ENCODE peak calls at places on chromosome 13, in nine cellular contexts. N, A, G, M, F, L, P, V and W are unnamed samples.

GRCh38 chr13:37651371-37651770 is 52.8 kb upstream of the POSTN start:
- DNase-seq in N (no peak), A (no peak), G (no peak), M (no peak), F (no peak), L (no peak), P (no peak), V (no peak), W (no peak)

GRCh38 chr13:67223024-67223423 is 7.1 kb downstream of the PCDH9 start:
- DNase-seq in N (no peak), A (no peak), G (no peak), M (no peak), F (no peak), L (no peak), P (no peak), V (no peak), W (no peak)

GRCh38 chr13:48727252-48728011 is 73.7 kb downstream of the CYSLTR2 start:
- DNase-seq in N (no peak), A (no peak), G (no peak), M (no peak), F (no peak), L (no peak), P (no peak), V (no peak), W (no peak)

GRCh38 chr13:67308004-67308772 is 78.1 kb upstream of the PCDH9 start:
- DNase-seq in N (no peak), A (no peak), G (no peak), M (no peak), F (no peak), L (no peak), P (no peak), V (no peak), W (no peak)

GRCh38 chr13:34762312-34762711 is 179.8 kb upstream of the NBEA start:
- DNase-seq in N (no peak), A (no peak), G (no peak), M (no peak), F (no peak), L (no peak), P (no peak), V (no peak), W (no peak)

GRCh38 chr13:106533940-106534843 is 1.3 kb downstream of the EFNB2 start:
- DNase-seq in N (peak; percentile 63), A (peak; percentile 86), G (peak; percentile 91), M (no peak), F (peak; percentile 50), L (no peak), P (peak; percentile 56), V (no peak), W (no peak)

GRCh38 chr13:57716295-57716694 is 84.8 kb downstream of the PCDH17 start:
- DNase-seq in N (no peak), A (no peak), G (no peak), M (no peak), F (no peak), L (no peak), P (peak; percentile 81), V (peak; percentile 2), W (no peak)

GRCh38 chr13:68636784-68637183 is 1406.6 kb upstream of the PCDH9 start:
- DNase-seq in N (no peak), A (no peak), G (no peak), M (no peak), F (no peak), L (no peak), P (no peak), V (no peak), W (no peak)

GRCh38 chr13:66723606-66724005 is 506.5 kb downstream of the PCDH9 start:
- DNase-seq in N (no peak), A (no peak), G (no peak), M (no peak), F (no peak), L (no peak), P (no peak), V (no peak), W (no peak)

GRCh38 chr13:40026174-40026585 is 370.7 kb downstream of the COG6 start:
- DNase-seq in N (no peak), A (no peak), G (no peak), M (no peak), F (no peak), L (peak; percentile 29), P (no peak), V (no peak), W (no peak)

GRCh38 chr13:40026741-40027140 is 371.3 kb downstream of the COG6 start:
- DNase-seq in N (no peak), A (no peak), G (no peak), M (no peak), F (no peak), L (no peak), P (no peak), V (no peak), W (no peak)

GRCh38 chr13:40028446-40028845 is 373.0 kb downstream of the COG6 start:
- DNase-seq in N (no peak), A (no peak), G (no peak), M (no peak), F (no peak), L (no peak), P (no peak), V (no peak), W (no peak)

GRCh38 chr13:40024962-40025714 is 369.7 kb downstream of the COG6 start:
- DNase-seq in N (no peak), A (no peak), G (no peak), M (no peak), F (no peak), L (no peak), P (no peak), V (no peak), W (no peak)

DNA sequence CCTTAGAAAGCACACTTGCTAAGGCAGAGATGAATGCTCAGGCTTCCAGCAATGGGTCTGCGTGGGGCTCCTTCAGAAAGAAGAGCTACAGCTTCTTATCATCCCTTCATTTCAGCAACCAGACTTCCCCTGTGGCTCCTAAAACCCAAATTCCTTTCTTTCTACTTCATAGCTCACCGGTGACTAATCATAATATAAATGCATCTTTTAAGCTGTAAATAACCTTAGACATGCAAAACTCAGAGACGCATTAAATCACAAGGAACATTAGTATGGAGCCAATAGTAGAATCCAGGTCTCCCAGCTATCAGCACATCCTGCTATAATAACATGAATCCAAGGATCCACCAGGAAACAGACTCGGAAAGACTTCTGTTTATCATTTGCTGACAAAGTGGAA is 375.6 kb downstream of the COG6 start:
- DNase-seq in N (no peak), A (no peak), G (no peak), M (no peak), F (no peak), L (no peak), P (no peak), V (no peak), W (no peak)
- TF ChIP-seq POLR2AphosphoS5 in N (no peak), A (no peak), G (no peak), M (no peak), F (no peak), L (no peak), P (no peak), V (no peak), W (no peak)

DNA sequence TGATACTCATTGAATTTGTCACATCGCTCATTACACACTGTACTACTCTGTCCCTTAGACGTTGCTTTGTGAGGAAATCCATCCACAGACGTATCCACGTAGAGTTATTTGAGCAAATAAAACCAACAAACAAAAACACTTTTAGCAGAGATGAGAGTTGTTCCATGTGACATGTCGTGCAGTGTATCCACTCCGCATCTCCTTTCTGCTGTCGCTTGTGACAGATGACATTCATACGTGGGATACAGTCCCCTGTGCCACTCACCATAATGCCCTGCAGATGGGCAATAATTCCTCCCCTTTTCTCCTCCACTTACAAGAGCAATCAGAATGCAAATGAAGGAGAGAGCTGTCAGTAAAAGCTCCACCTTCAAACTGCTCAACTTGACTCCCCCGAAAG is 26.0 kb downstream of the IRS2 start:
- DNase-seq in N (no peak), A (no peak), G (no peak), M (no peak), F (no peak), L (no peak), P (no peak), V (no peak), W (no peak)
- TF ChIP-seq POLR2AphosphoS5 in N (no peak), A (no peak), G (no peak), M (no peak), F (no peak), L (no peak), P (no peak), V (no peak), W (no peak)

GRCh38 chr13:36530861-36531590 is 98.7 kb downstream of the CCNA1 start:
- DNase-seq in N (no peak), A (no peak), G (no peak), M (no peak), F (no peak), L (no peak), P (no peak), V (no peak), W (no peak)

GRCh38 chr13:36533806-36534205 is 101.5 kb downstream of the CCNA1 start:
- DNase-seq in N (no peak), A (no peak), G (no peak), M (no peak), F (no peak), L (no peak), P (no peak), V (no peak), W (no peak)

GRCh38 chr13:36530050-36530789 is 97.9 kb downstream of the CCNA1 start:
- DNase-seq in N (no peak), A (no peak), G (no peak), M (no peak), F (peak; percentile 70), L (no peak), P (no peak), V (no peak), W (no peak)

GRCh38 chr13:36528105-36528504 is 95.8 kb downstream of the CCNA1 start:
- DNase-seq in N (no peak), A (no peak), G (no peak), M (no peak), F (no peak), L (no peak), P (no peak), V (no peak), W (no peak)

GRCh38 chr13:36531746-36532486 is 99.6 kb downstream of the CCNA1 start:
- DNase-seq in N (no peak), A (no peak), G (no peak), M (no peak), F (no peak), L (no peak), P (no peak), V (no peak), W (no peak)
- TF ChIP-seq POLR2AphosphoS5 in N (no peak), A (no peak), G (no peak), M (no peak), F (no peak), L (no peak), P (no peak), V (no peak), W (no peak)

DNA sequence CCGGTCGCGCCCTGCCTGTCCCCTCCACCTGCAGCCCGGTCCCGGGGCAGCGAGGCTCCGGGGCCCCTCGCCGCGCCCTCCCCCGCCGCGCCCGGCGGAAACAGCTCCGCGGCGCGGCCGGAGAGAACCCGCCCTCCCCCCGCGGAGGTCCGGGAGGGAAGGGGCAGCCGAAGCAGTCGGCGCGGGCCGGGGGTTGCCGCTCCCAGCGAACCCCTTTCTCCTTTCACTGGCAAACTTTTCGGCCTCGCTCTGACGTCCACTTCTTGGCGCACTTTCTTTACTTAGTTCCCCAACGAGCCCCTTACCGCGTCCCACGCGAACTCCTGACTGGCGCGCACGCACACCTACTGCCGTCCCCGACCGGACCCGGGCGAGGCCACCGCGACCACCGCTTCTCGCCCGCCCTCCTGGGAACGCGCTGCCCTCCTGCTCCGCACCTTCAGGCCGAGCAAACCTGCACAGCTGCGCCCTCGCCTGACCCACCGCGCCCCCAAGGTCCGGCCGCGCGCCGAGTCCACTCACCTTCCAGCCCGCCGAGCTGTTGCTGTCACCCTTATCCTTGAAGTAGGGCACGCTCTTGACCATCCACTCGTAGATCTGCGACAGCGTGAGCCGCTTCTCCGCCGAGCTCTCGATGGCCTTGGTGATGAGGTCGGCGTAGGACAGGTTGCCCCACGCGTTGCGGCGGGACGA is 1.2 kb downstream of the FOXO1 start:
- DNase-seq in N (peak; percentile 55), A (peak; percentile 90), G (peak; percentile 91), M (no peak), F (peak; percentile 30), L (no peak), P (peak; percentile 47), V (no peak), W (no peak)
- TF ChIP-seq POLR2AphosphoS5 in N (no peak), A (peak; percentile 48), G (no peak), M (no peak), F (no peak), L (no peak), P (no peak), V (no peak), W (no peak)